ENCODE peak calls at places on chromosomes 6 and 20, in four cellular contexts. G is glomerular endothelial cell, S is NCI-H1092, E is hippocampal formation. W is an unnamed sample.

GRCh38 chr6:7904654-7905319 is 5.8 kb downstream of the TXNDC5 start:
- DNase-seq in G (no peak), S (no peak), E (no peak), W (no peak)

GRCh38 chr20:32980990-32981389 is 23.2 kb downstream of the SUN5 start:
- DNase-seq in G (no peak), S (no peak), E (no peak), W (no peak)

GRCh38 chr6:85826997-85827396 is 184.3 kb upstream of the SYNCRIP start:
- DNase-seq in G (no peak), S (no peak), E (no peak), W (no peak)

GRCh38 chr6:79646006-79646405 is 14.9 kb downstream of the SH3BGRL2 start:
- DNase-seq in G (no peak), S (no peak), E (no peak), W (no peak)

GRCh38 chr20:6058684-6059295 is 4.9 kb upstream of the LRRN4 start:
- DNase-seq in G (no peak), S (no peak), E (no peak), W (no peak)

GRCh38 chr6:141667580-141668309 is 465.0 kb upstream of the GJE1 start:
- DNase-seq in G (no peak), S (no peak), E (no peak), W (no peak)

GRCh38 chr20:36487069-36487468 is 54.2 kb upstream of the MYL9 start:
- DNase-seq in G (no peak), S (no peak), E (no peak), W (no peak)

GRCh38 chr6:42783876-42784738 is 2.3 kb downstream of the BICRAL start:
- DNase-seq in G (no peak), S (no peak), E (no peak), W (no peak)

GRCh38 chr20:63138855-63139341 is 77.0 kb downstream of the YTHDF1 start:
- DNase-seq in G (no peak), S (no peak), E (no peak), W (no peak)

GRCh38 chr6:118739976-118740771 is 88.8 kb upstream of the CEP85L start:
- DNase-seq in G (no peak), S (no peak), E (no peak), W (no peak)

W was measured in T-helper 17 cell.